ENCODE peak calls at places on chromosome 1, in eight cellular contexts. E is NCI-H226; S is activated CD8-positive, alpha-beta memory T cell treated with anti-CD3 and anti-CD28 coated beads, Interleukin-2, amount 50 U/mL, for 48 hours; L is SJSA1; Z is fibroblast of the conjunctiva; V is AG09319; G is MV-4-11; Q is NCI-H1092 treated with DMSO at 0.1 percent for 48 hours. W is an unnamed sample.

GRCh38 chr1:60133848-60134247 is 60.3 kb upstream of the C1orf87 start:
- DNase-seq in E (peak; percentile 33), S (no peak), L (peak; percentile 42), Z (peak; percentile 69), V (peak; percentile 49), G (no peak), Q (no peak), W (no peak)

GRCh38 chr1:200153277-200154055 is 126.0 kb downstream of the NR5A2 start:
- DNase-seq in E (no peak), S (no peak), L (no peak), Z (no peak), V (no peak), G (no peak), Q (no peak), W (no peak)

GRCh38 chr1:24656046-24656445 is 12.9 kb downstream of the SRRM1 start:
- DNase-seq in E (no peak), S (no peak), L (no peak), Z (no peak), V (no peak), G (no peak), Q (no peak), W (no peak)

GRCh38 chr1:28343405-28343804 is 14.6 kb downstream of the MED18 start:
- DNase-seq in E (peak; percentile 93), S (no peak), L (peak; percentile 51), Z (no peak), V (no peak), G (no peak), Q (no peak), W (no peak)

GRCh38 chr1:117567435-117567834 is 38.4 kb upstream of the TENT5C start:
- DNase-seq in E (no peak), S (peak; percentile 28), L (peak; percentile 42), Z (no peak), V (no peak), G (no peak), Q (no peak), W (no peak)

GRCh38 chr1:21280011-21280471 is 10.2 kb downstream of the ECE1 start:
- DNase-seq in E (no peak), S (no peak), L (peak; percentile 68), Z (no peak), V (no peak), G (no peak), Q (no peak), W (no peak)

GRCh38 chr1:160340146-160340545 is 2.9 kb downstream of the COPA start:
- DNase-seq in E (no peak), S (no peak), L (no peak), Z (no peak), V (no peak), G (no peak), Q (no peak), W (no peak)

GRCh38 chr1:112957133-112957812 is 1.3 kb upstream of the SLC16A1 start:
- DNase-seq in E (peak; percentile 76), S (peak; percentile 65), L (peak; percentile 51), Z (peak; percentile 86), V (peak; percentile 68), G (peak; percentile 24), Q (peak; percentile 24), W (peak; percentile 49)

GRCh38 chr1:101929343-101929742 is 67.4 kb downstream of the OLFM3 start:
- DNase-seq in E (no peak), S (no peak), L (no peak), Z (no peak), V (no peak), G (no peak), Q (no peak), W (no peak)

GRCh38 chr1:39676951-39677350 is 5.0 kb upstream of the NT5C1A start:
- DNase-seq in E (no peak), S (no peak), L (no peak), Z (no peak), V (no peak), G (peak; percentile 10), Q (no peak), W (no peak)

GRCh38 chr1:98221926-98222325 is 301.1 kb upstream of the DPYD start:
- DNase-seq in E (peak; percentile 10), S (no peak), L (no peak), Z (no peak), V (no peak), G (no peak), Q (no peak), W (no peak)